ENCODE peak calls at places on chromosomes 6 and 20, in five cellular contexts. N is H1, J is IMR-90, I is A549, V is GM12878. Q is an unnamed sample.

GRCh38 chr6:21856844-21857243 is 263.3 kb downstream of the SOX4 start:
- DNase-seq in N (no peak), J (peak), I (no peak), V (no peak), Q (no peak)

GRCh38 chr6:156783958-156784357 is 6.8 kb downstream of the ARID1B start:
- DNase-seq in N (no peak), J (no peak), I (no peak), V (no peak), Q (no peak)

GRCh38 chr6:55918639-55919038 is 43.2 kb upstream of the BMP5 start:
- DNase-seq in N (no peak), J (peak), I (no peak), V (no peak), Q (no peak)

GRCh38 chr6:150212745-150213144 is 69.9 kb downstream of the PPP1R14C start:
- DNase-seq in N (no peak), J (peak), I (no peak), V (no peak), Q (no peak)

GRCh38 chr20:46308258-46309157 is at the start of gene CDH22:
- DNase-seq in N (peak), J (peak), I (peak), V (no peak), Q (peak)

GRCh38 chr6:4174042-4174441 is 38.7 kb upstream of the ECI2 start:
- DNase-seq in N (no peak), J (peak), I (no peak), V (no peak), Q (no peak)

GRCh38 chr6:145277358-145278097 is 457.8 kb downstream of the EPM2A start:
- DNase-seq in N (no peak), J (no peak), I (no peak), V (no peak), Q (no peak)

GRCh38 chr6:13012977-13013680 is 296.6 kb downstream of the PHACTR1 start:
- DNase-seq in N (peak), J (no peak), I (no peak), V (no peak), Q (no peak)

GRCh38 chr6:16533721-16534136 is 227.5 kb downstream of the ATXN1 start:
- DNase-seq in N (no peak), J (peak), I (no peak), V (no peak), Q (no peak)

GRCh38 chr6:13332349-13332706 is 4.0 kb upstream of the TBC1D7 start:
- DNase-seq in N (no peak), J (no peak), I (no peak), V (no peak), Q (no peak)

GRCh38 chr6:90468859-90469258 is 118.0 kb downstream of the MAP3K7 start:
- DNase-seq in N (no peak), J (no peak), I (no peak), V (no peak), Q (no peak)

GRCh38 chr6:68638225-68638900 is 3.3 kb downstream of the ADGRB3 start:
- DNase-seq in N (peak), J (peak), I (peak), V (no peak), Q (peak)

GRCh38 chr6:5809471-5809870 is 197.3 kb downstream of the NRN1 start:
- DNase-seq in N (no peak), J (no peak), I (no peak), V (no peak), Q (no peak)

GRCh38 chr6:14638562-14638931 is 521.0 kb downstream of the CD83 start:
- DNase-seq in N (no peak), J (no peak), I (no peak), V (no peak), Q (no peak)

GRCh38 chr20:21360686-21361085 is 36.6 kb downstream of the NKX2-4 start:
- DNase-seq in N (no peak), J (peak), I (no peak), V (no peak), Q (no peak)

GRCh38 chr20:45014671-45015415 is 48.5 kb downstream of the STK4 start:
- DNase-seq in N (no peak), J (peak), I (no peak), V (no peak), Q (no peak)

GRCh38 chr20:11140359-11140758 is 466.6 kb upstream of the JAG1 start:
- DNase-seq in N (no peak), J (peak), I (no peak), V (no peak), Q (no peak)

GRCh38 chr6:137542713-137543112 is 48.5 kb upstream of the OLIG3 start:
- DNase-seq in N (no peak), J (no peak), I (no peak), V (no peak), Q (no peak)

GRCh38 chr6:150846641-150847040 is 18.9 kb upstream of the MTHFD1L start:
- DNase-seq in N (no peak), J (peak), I (no peak), V (no peak), Q (no peak)

GRCh38 chr6:98946877-98947410 is 802 bp downstream of the FBXL4 start:
- DNase-seq in N (no peak), J (peak), I (no peak), V (no peak), Q (peak)

GRCh38 chr6:142377112-142377848 is 75.5 kb downstream of the ADGRG6 start:
- DNase-seq in N (peak), J (peak), I (no peak), V (no peak), Q (no peak)

GRCh38 chr6:113909224-113909856 is 52.2 kb downstream of the MARCKS start:
- DNase-seq in N (no peak), J (peak), I (peak), V (peak), Q (peak)

GRCh38 chr6:163530406-163530805 is 115.9 kb downstream of the QKI start:
- DNase-seq in N (no peak), J (peak), I (no peak), V (no peak), Q (no peak)

GRCh38 chr6:35441205-35441604 is 10.9 kb upstream of the FANCE start:
- DNase-seq in N (no peak), J (no peak), I (no peak), V (no peak), Q (no peak)

GRCh38 chr6:112227411-112227810 is 27.0 kb downstream of the LAMA4 start:
- DNase-seq in N (no peak), J (peak), I (no peak), V (no peak), Q (no peak)

GRCh38 chr20:63082308-63082938 is 75.7 kb upstream of the BHLHE23 start:
- DNase-seq in N (peak), J (peak), I (no peak), V (no peak), Q (peak)

GRCh38 chr20:32965115-32965514 is 39.1 kb downstream of the SUN5 start:
- DNase-seq in N (no peak), J (no peak), I (no peak), V (no peak), Q (no peak)

GRCh38 chr20:36270744-36271638 is 34.7 kb downstream of the AAR2 start:
- DNase-seq in N (no peak), J (no peak), I (no peak), V (no peak), Q (no peak)

GRCh38 chr20:51565741-51566140 is 23.2 kb upstream of the NFATC2 start:
- DNase-seq in N (no peak), J (peak), I (no peak), V (no peak), Q (no peak)

GRCh38 chr6:89485320-89485719 is 52.4 kb downstream of the ANKRD6 start:
- DNase-seq in N (no peak), J (no peak), I (no peak), V (no peak), Q (no peak)

GRCh38 chr6:35248965-35249364 is 10.6 kb upstream of the ZNF76 start:
- DNase-seq in N (no peak), J (no peak), I (no peak), V (no peak), Q (no peak)

GRCh38 chr20:58014628-58015315 is 213.7 kb downstream of the ANKRD60 start:
- DNase-seq in N (no peak), J (no peak), I (peak), V (no peak), Q (no peak)

GRCh38 chr6:89144358-89145041 is 1.4 kb upstream of the PM20D2 start:
- DNase-seq in N (no peak), J (no peak), I (no peak), V (no peak), Q (no peak)

GRCh38 chr6:114101255-114101654 is 130.3 kb upstream of the HDAC2 start:
- DNase-seq in N (no peak), J (no peak), I (no peak), V (no peak), Q (no peak)

DNA sequence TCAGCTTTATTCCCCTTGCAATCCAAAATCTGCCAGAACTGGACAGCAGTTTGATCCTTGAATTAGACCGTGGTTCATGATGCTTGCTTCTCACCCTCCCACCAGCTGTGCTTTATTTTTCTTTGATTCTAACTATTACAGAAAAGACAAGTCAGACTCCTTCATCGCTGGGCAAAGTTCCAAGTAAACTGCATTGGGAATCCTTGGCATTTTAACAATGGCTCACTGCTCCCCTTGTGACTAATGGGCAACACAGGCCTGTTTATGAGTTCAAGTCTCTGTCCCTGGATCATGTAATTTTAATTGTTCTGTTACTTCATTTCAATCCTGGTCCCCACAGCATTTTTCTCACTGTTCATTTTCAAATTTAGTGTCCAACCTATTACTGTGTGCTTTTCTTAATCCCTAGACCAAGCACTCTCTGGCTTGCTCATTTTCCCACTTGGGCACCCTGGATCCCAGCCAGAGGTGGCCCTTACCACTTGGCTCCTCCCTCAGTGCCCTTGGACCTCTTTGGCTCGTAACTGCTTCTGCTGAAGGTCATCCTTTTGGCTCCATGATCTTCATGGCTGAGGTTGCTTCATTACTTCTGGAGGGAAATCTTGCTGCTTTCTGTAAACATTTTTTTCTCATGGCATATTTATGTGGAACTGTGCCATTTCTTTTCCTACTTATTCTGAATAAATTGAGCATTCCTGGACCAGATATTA is 32.8 kb downstream of the PSMB9 start:
- DNase-seq in N (no peak), J (peak), I (no peak), V (no peak), Q (no peak)
- TF ChIP-seq RFX5 in N (no peak), J (no peak), I (no peak), V (no peak), Q (no peak)

DNA sequence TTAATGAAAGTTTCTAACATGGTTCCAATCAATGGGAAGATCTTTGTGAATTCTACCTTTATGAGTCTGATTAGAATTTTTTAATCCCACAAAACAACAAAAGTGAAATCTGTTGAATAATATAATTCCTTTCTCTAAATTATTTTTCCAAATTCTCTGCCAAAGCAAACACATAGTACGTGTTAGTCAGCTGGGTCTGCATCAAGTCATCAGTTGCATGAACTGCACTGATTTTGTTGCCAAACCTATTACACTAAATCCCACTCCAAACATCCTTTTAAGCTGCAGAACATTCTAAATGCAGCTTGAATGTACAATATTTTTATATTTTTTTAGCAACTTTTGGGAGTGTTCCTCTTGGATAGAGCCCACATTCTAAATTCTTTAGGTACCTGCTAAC is 199.0 kb upstream of the HSF2 start:
- DNase-seq in N (no peak), J (no peak), I (no peak), V (no peak), Q (no peak)
- TF ChIP-seq RFX5 in N (no peak), J (no peak), I (no peak), V (no peak), Q (no peak)

DNA sequence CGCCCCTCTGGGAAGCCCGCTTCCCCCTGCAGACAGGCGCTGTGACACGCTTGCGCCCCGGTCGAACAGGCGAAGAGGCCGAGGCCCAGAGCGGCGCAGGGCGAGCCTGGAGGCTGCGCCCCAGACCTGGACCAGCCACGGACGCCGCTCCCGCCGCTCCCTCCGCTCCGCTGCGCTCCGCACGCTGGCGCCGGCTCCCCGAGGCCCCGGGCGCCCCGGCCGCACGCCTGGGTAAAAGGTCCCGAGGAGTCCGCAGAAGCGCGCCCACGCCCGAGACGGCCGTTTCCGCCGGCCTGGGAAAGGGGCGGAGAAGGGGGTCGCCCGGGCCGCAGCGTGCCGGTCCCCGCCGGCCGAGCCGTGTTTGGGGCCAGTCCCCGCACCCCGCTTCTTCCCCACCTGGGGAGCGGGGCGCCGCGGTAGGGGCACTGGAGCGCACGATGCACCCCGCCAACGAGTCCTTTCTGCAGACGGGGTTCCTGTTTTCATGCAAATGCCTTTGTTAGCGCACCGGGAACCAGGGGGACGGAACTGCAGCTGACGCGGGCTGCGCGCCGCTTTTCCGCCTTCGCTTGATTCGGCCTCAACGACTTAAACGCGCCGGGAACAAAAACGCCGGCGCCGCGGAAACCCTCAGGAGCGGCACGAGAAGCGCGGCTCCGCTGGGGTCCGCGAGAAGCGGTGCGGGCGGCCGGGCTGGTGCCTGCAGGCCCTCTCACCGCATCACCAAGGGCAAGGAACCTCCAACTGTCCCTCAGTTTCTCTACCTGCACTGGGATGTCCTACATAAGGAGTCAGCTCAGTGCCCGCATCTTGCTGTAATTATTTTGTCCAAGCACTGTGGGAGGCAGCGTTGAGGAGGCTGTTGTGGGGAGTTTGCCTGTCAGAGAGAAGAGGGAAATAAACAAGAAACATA is 91.7 kb upstream of the SIRPA start:
- DNase-seq in N (peak), J (peak), I (no peak), V (no peak), Q (no peak)
- TF ChIP-seq RFX5 in N (no peak), J (no peak), I (no peak), V (no peak), Q (no peak)

DNA sequence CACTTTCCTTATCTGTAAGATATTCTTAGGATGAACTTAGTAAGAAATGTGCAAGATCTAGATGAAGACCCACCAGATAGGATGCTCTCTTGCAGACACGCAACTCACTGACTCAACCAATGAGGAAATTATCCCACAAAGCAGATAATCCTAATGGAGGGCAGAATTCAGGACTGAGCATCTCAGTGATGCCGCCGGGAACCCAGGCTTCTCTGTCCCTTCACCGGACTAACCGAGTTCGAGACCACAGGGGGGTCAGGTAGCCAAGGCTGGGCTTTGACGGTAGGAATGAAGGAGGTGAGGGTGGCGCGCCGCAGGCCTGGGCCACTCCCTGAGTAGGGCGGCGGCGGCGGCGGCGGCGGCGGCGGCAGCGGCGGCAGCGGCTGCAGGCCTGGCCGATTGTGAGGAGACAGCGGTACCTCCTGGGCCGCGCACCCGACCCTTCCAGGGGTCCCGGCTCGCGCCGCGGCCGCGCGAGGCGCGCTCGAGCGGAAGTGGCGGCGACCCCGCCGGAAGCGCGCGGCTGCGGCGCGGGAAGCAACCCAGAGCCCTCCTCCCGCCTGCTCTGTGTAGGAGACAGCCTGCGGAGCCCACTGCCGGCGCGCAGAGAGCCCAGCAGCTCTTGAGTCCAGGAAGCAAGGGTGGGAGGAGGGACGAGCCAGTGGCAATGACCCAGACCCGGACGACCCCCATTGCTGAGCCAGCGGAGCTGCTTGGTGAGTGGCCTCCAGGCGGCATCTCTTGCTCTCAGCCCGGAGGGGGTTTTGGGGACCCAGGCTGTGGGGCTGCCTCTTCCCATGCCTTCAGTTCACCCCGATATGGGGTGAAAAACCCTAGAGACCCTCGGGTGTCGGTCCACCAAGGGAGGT is at the start of gene KHDC1:
- DNase-seq in N (peak), J (peak), I (peak), V (no peak), Q (peak)
- TF ChIP-seq RFX5 in N (no peak), J (no peak), I (no peak), V (no peak), Q (no peak)

DNA sequence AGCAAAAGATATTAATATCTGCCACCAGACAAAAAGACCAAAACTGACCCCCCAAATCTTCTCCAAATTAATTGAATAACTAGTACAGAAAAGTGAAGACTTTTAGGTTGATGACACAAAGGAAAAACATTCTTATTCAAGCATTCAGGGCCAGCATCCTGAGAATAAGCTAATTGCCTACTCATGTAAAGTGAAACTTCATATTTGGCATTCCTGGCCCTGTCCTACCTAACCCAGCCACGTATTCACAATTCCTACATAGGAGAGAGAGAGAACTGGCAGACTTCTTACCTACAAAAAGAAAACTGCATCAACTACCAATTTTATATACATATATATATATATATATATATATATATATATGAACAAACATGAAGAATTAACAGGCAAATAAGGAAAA is 4.9 kb upstream of the ASCC3 start:
- DNase-seq in N (no peak), J (peak), I (no peak), V (no peak), Q (no peak)
- TF ChIP-seq RFX5 in N (no peak), J (no peak), I (no peak), V (no peak), Q (no peak)

DNA sequence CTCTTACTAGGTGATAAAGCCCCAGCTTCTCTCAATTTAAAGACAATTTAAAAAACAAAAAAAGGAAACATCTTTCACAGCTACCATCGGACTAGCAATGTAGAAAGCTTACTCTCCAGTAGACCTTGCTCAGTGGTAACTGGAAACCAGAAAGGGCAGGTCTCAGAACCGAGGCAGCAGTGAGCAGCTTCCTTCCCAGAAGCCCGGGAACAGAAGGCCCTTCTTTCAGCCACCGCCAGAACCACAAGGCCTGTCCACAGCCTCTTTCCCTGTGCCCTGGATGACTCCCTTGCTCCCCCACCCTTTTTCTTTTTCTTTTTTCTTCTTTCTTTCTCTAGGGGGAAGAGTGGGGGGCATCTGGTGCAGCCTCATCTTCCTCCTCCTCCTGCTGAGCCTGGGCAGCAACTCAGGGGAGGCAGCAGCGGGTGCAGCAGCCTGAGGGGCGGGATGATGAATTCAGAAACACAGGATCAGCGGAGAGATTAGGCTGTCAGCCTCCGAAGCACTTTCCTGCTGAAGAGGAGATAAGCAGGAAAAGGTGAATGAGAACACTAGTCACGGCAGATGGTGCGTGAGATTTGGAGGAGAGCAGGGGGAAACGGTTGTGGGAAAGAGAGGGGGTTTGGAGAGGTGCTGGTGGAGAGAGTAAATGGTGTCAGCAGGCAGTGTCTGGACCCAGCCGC is 158.5 kb downstream of the ID4 start:
- DNase-seq in N (no peak), J (no peak), I (no peak), V (no peak), Q (peak)
- TF ChIP-seq RFX5 in N (no peak), J (no peak), I (no peak), V (no peak), Q (no peak)

Q was measured in K562.